ENCODE peak calls at places on chromosomes 4 and X, in eight cellular contexts. L is choroid plexus epithelial cell, A is AG09309, O is keratinocyte, J is endothelial cell, X is fibroblast of pulmonary artery, F is Caco-2, P is astrocyte. Q is an unnamed sample.

GRCh38 chrX:109155161-109155560 is 326.7 kb downstream of the GUCY2F start:
- DNase-seq in L (no peak), A (no peak), O (no peak), J (no peak), X (no peak), F (no peak), P (no peak), Q (no peak)

GRCh38 chr4:151325320-151326246 is at the start of gene SH3D19:
- DNase-seq in L (peak; percentile 34), A (no peak), O (peak; percentile 30), J (peak; percentile 82), X (peak; percentile 81), F (peak; percentile 90), P (peak; percentile 62), Q (peak; percentile 59)

GRCh38 chrX:78595901-78596502 is 63.1 kb downstream of the RTL3 start:
- DNase-seq in L (peak; percentile 40), A (no peak), O (no peak), J (peak; percentile 4), X (peak; percentile 21), F (no peak), P (no peak), Q (peak; percentile 3)

GRCh38 chr4:36243355-36244256 is 708 bp downstream of the ARAP2 start:
- DNase-seq in L (peak; percentile 29), A (no peak), O (no peak), J (peak; percentile 58), X (peak; percentile 22), F (peak; percentile 39), P (peak; percentile 53), Q (no peak)

GRCh38 chr4:153777421-153777820 is 11.5 kb downstream of the SFRP2 start:
- DNase-seq in L (no peak), A (no peak), O (no peak), J (no peak), X (no peak), F (no peak), P (no peak), Q (no peak)

GRCh38 chrX:135112096-135112729 is 8.1 kb downstream of the ETDB start:
- DNase-seq in L (peak; percentile 60), A (peak; percentile 2), O (no peak), J (peak; percentile 51), X (peak; percentile 53), F (no peak), P (no peak), Q (peak; percentile 17)

GRCh38 chr4:13092702-13093101 is 391.4 kb downstream of the RAB28 start:
- DNase-seq in L (no peak), A (no peak), O (no peak), J (no peak), X (no peak), F (no peak), P (peak; percentile 54), Q (no peak)

GRCh38 chrX:103817502-103817901 is 14.6 kb downstream of the RAB9B start:
- DNase-seq in L (peak; percentile 56), A (no peak), O (no peak), J (peak; percentile 27), X (peak; percentile 61), F (no peak), P (no peak), Q (no peak)

GRCh38 chr4:102663073-102663472 is 97.7 kb downstream of the MANBA start:
- DNase-seq in L (peak; percentile 73), A (peak; percentile 78), O (no peak), J (no peak), X (peak; percentile 67), F (no peak), P (peak; percentile 84), Q (peak; percentile 79)

GRCh38 chrX:153900806-153901752 is 3.4 kb upstream of the AVPR2 start:
- DNase-seq in L (peak; percentile 83), A (peak; percentile 52), O (peak; percentile 60), J (no peak), X (peak; percentile 91), F (peak; percentile 50), P (peak; percentile 73), Q (peak; percentile 85)

GRCh38 chr4:83503974-83504373 is 19.1 kb upstream of the ABRAXAS1 start:
- DNase-seq in L (no peak), A (no peak), O (no peak), J (no peak), X (no peak), F (no peak), P (no peak), Q (no peak)

GRCh38 chr4:83504544-83504943 is 19.6 kb upstream of the ABRAXAS1 start:
- DNase-seq in L (no peak), A (no peak), O (no peak), J (no peak), X (no peak), F (no peak), P (no peak), Q (no peak)

GRCh38 chr4:83510442-83510841 is 25.5 kb upstream of the GPAT3 start:
- DNase-seq in L (no peak), A (no peak), O (no peak), J (no peak), X (no peak), F (no peak), P (no peak), Q (no peak)

DNA sequence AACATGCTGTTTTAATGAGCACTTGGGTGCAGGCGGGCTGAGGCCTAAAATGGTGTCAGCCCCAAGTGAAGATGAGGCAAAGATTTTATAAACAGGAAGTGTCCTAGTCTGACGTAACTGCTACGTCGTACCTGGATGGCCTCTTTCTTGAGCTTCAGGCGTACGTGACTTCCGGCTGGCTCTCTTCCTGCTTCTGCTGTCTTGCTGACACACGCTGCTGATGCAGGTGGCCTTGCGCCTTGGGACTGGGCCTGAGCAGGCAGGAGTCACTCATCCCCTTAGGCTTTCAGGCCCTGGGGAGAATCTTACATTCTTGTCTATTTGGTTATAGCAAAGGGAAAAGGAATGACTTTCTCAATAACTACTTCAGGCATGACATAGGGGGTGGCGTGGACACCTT is 20.1 kb upstream of the ABRAXAS1 start:
- DNase-seq in L (no peak), A (no peak), O (no peak), J (no peak), X (no peak), F (no peak), P (no peak), Q (no peak)
- TF ChIP-seq CTCF in L (no peak), A (no peak), O (no peak), J (no peak), X (no peak), F (no peak), P (no peak), Q (no peak)

GRCh38 chr4:47463235-47463956 is at the start of gene COMMD8:
- DNase-seq in L (peak; percentile 98), A (peak; percentile 75), O (peak; percentile 90), J (peak; percentile 94), X (peak; percentile 97), F (peak; percentile 97), P (peak; percentile 88), Q (peak; percentile 92)
- TF ChIP-seq CTCF in L (no peak), A (peak; percentile 17), O (no peak), J (peak; percentile 17), X (peak; percentile 14), F (peak; percentile 14), P (no peak), Q (no peak)

DNA sequence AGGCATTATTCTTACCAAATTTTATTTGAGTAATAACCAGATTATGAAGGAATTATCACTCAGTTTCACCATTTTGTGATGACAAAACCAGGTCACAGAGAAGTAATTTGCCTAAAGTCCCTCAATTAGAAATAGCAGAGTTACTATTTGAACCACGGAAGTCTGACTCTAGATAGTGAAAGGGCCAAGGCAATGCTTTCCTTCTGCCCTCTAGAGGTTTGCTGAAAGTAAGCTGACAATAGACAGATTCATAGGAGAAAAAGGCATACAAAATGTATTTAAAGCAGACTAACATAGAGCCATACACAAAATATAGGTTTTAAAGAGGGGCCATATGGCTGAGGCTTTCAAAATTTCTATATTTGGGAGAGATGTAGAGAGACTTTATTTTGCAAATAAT is 43.1 kb downstream of the CXXC4 start:
- DNase-seq in L (no peak), A (no peak), O (no peak), J (no peak), X (peak; percentile 8), F (no peak), P (peak; percentile 3), Q (no peak)
- TF ChIP-seq CTCF in L (no peak), A (no peak), O (peak; percentile 46), J (no peak), X (peak; percentile 29), F (no peak), P (peak; percentile 29), Q (no peak)

DNA sequence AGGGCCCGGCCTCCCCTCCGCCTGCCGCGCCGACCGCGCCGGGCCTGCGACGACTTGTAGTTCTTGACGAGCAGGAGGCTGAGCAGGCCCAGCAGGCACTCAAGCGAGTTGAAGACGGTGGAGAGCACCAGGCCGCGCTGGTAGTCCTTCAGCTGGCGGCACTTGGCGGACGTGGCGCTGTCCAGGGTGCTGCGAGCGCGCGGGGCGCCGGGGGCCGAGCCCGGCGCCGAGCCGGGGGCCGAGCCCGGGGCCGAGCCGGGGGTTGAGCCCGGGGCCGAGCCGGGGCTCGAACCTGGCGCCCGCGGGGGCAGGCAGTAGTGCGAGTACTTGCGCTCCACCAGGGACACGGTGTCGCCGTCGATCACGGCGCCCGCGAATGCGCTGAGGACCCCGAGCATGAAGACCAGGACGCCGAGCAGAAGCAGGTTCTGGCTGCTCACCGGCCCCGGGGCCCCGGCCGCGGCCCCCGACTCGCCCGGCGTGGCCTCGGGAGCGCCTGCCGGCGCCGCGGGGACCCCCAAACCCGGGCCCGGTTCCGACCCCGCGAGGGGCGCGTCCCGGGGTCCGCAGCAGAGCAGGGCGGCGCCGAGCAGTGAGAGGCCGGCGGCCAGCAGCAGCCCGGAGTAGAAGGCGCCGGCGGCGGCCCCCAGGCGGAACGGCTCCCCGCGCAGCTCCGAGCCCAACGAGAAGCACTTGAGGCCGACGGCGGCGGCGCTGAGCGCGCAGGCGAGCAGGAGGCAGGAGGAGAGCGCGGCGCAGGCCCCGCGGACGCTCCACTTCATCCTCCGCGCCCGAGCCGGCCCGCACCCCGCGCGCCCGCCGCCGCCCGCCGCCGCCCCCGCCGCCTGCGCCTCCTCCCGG is 584 bp downstream of the TMEM271 start:
- DNase-seq in L (peak; percentile 80), A (peak; percentile 2), O (peak; percentile 30), J (peak; percentile 74), X (peak; percentile 76), F (no peak), P (peak; percentile 71), Q (peak; percentile 47)
- TF ChIP-seq CTCF in L (no peak), A (no peak), O (no peak), J (no peak), X (no peak), F (no peak), P (no peak), Q (no peak)

DNA sequence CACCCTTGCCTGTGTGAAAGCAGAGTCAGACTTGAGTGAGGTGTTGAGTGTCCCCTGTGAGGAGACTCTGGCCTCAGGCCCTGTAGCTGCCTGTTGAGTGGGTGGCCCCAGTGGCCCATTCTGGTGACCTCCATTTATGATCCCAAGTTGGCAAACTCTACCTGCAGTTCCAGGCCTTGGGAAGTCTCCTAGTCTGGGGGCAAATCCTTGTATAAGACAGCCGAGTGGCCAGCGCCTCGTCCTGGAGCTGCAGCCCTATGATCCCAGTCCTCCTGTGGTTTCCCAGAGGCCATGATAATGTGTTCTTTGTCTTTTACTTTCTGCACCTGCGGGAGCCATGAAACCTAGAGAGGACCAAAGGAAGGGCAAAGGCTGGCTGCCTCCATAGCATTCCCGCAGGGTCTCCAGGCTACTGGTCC is 58.7 kb downstream of the NBDY start:
- DNase-seq in L (no peak), A (no peak), O (no peak), J (no peak), X (no peak), F (no peak), P (no peak), Q (no peak)
- TF ChIP-seq CTCF in L (no peak), A (no peak), O (no peak), J (no peak), X (no peak), F (no peak), P (no peak), Q (no peak)